ENCODE peak calls at places on chromosomes 3 and 15, in six cellular contexts. Z is adrenal gland, U is stomach, H is Peyer's patch, O is lower leg skin, S is body of pancreas. G is an unnamed sample.
A peak's percentile ranks its signal among the peaks of the same experiment; 100 is the strongest.

GRCh38 chr3:128076465-128076782 is 24.2 kb downstream of the SEC61A1 start:
- DNase-seq in Z (no peak), U (no peak), H (no peak), O (no peak), S (no peak), G (peak; percentile 85)

GRCh38 chr3:189195302-189195701 is 23.5 kb downstream of the TPRG1 start:
- DNase-seq in Z (no peak), U (no peak), H (no peak), O (no peak), S (peak; percentile 6), G (no peak)

GRCh38 chr3:38842266-38842965 is 26.4 kb upstream of the SCN10A start:
- DNase-seq in Z (no peak), U (no peak), H (no peak), O (no peak), S (no peak), G (no peak)

GRCh38 chr15:76206325-76206976 is 104.8 kb downstream of the ETFA start:
- DNase-seq in Z (peak; percentile 96), U (peak; percentile 96), H (no peak), O (no peak), S (peak; percentile 97), G (peak; percentile 27)

GRCh38 chr3:106533097-106533496 is 664.3 kb upstream of the CBLB start:
- DNase-seq in Z (no peak), U (no peak), H (no peak), O (no peak), S (no peak), G (no peak)

GRCh38 chr3:113783463-113783862 is 36.6 kb downstream of the ATP6V1A start:
- DNase-seq in Z (no peak), U (no peak), H (no peak), O (no peak), S (no peak), G (peak; percentile 57)

GRCh38 chr15:60580650-60581415 is 101.9 kb upstream of the ICE2 start:
- DNase-seq in Z (no peak), U (no peak), H (no peak), O (no peak), S (no peak), G (no peak)

GRCh38 chr3:177281292-177281942 is 84.1 kb upstream of the TBL1XR1 start:
- DNase-seq in Z (peak; percentile 11), U (no peak), H (no peak), O (no peak), S (no peak), G (no peak)

GRCh38 chr3:134476977-134477376 is 8.8 kb downstream of the ANAPC13 start:
- DNase-seq in Z (no peak), U (no peak), H (no peak), O (no peak), S (no peak), G (no peak)

GRCh38 chr3:139302801-139303113 is 41.1 kb upstream of the MRPS22 start:
- DNase-seq in Z (no peak), U (no peak), H (no peak), O (no peak), S (no peak), G (no peak)

GRCh38 chr3:43793648-43794372 is 103.1 kb downstream of the ABHD5 start:
- DNase-seq in Z (no peak), U (no peak), H (no peak), O (no peak), S (no peak), G (no peak)

GRCh38 chr15:81071130-81071529 is 62.9 kb upstream of the CFAP161 start:
- DNase-seq in Z (no peak), U (no peak), H (no peak), O (no peak), S (no peak), G (no peak)

GRCh38 chr3:47283193-47283537 is 421 bp downstream of the KLHL18 start:
- DNase-seq in Z (no peak), U (peak; percentile 27), H (no peak), O (no peak), S (peak; percentile 23), G (peak; percentile 76)

GRCh38 chr3:184715943-184716651 is 4.2 kb upstream of the MAGEF1 start:
- DNase-seq in Z (no peak), U (no peak), H (no peak), O (no peak), S (no peak), G (no peak)

GRCh38 chr3:48120223-48120622 is 68.0 kb downstream of the CDC25A start:
- DNase-seq in Z (no peak), U (no peak), H (no peak), O (no peak), S (no peak), G (no peak)

GRCh38 chr3:19149388-19149787 is 1.1 kb downstream of the KCNH8 start:
- DNase-seq in Z (peak; percentile 29), U (no peak), H (no peak), O (no peak), S (peak; percentile 19), G (no peak)

GRCh38 chr3:95184038-95184437 is 1121.2 kb downstream of the NSUN3 start:
- DNase-seq in Z (no peak), U (no peak), H (no peak), O (no peak), S (no peak), G (no peak)

GRCh38 chr3:169526246-169526645 is 137.3 kb downstream of the MECOM start:
- DNase-seq in Z (no peak), U (no peak), H (no peak), O (no peak), S (no peak), G (no peak)

GRCh38 chr3:2092758-2093157 is 5.9 kb upstream of the CNTN4 start:
- DNase-seq in Z (no peak), U (no peak), H (no peak), O (no peak), S (no peak), G (no peak)

GRCh38 chr3:13528217-13528801 is 20.6 kb upstream of the FBLN2 start:
- DNase-seq in Z (no peak), U (no peak), H (peak; percentile 6), O (no peak), S (no peak), G (peak; percentile 19)

GRCh38 chr3:16177962-16178627 is 3.6 kb downstream of the GALNT15 start:
- DNase-seq in Z (peak; percentile 78), U (peak; percentile 79), H (peak; percentile 81), O (peak; percentile 78), S (peak; percentile 83), G (no peak)

GRCh38 chr3:113890256-113890900 is 51.8 kb downstream of the GRAMD1C start:
- DNase-seq in Z (no peak), U (no peak), H (peak; percentile 73), O (no peak), S (peak; percentile 70), G (peak; percentile 2)

GRCh38 chr3:9399746-9400145 is 2.3 kb downstream of the SETD5 start:
- DNase-seq in Z (peak; percentile 86), U (peak; percentile 70), H (peak; percentile 60), O (peak; percentile 68), S (peak; percentile 86), G (peak; percentile 72)

GRCh38 chr3:128073185-128073725 is 21.0 kb downstream of the SEC61A1 start:
- DNase-seq in Z (no peak), U (no peak), H (no peak), O (no peak), S (no peak), G (no peak)

GRCh38 chr3:179967622-179968021 is 69.1 kb downstream of the PEX5L start:
- DNase-seq in Z (no peak), U (no peak), H (no peak), O (no peak), S (no peak), G (no peak)

GRCh38 chr3:105752791-105753415 is 115.9 kb downstream of the CBLB start:
- DNase-seq in Z (no peak), U (no peak), H (no peak), O (no peak), S (no peak), G (no peak)

GRCh38 chr3:190673157-190673556 is 159.3 kb downstream of the IL1RAP start:
- DNase-seq in Z (no peak), U (no peak), H (no peak), O (no peak), S (no peak), G (no peak)

GRCh38 chr3:196287066-196287404 is 491 bp downstream of the PCYT1A start:
- DNase-seq in Z (peak; percentile 43), U (no peak), H (no peak), O (no peak), S (peak; percentile 30), G (peak; percentile 82)

GRCh38 chr3:21954709-21955108 is 203.7 kb upstream of the ZNF385D start:
- DNase-seq in Z (no peak), U (no peak), H (no peak), O (no peak), S (no peak), G (no peak)

GRCh38 chr15:43800286-43801136 is at the start of gene HYPK:
- DNase-seq in Z (peak; percentile 95), U (peak; percentile 95), H (peak; percentile 94), O (peak; percentile 95), S (peak; percentile 95), G (peak; percentile 93)
- TF ChIP-seq POLR2A in Z (peak; percentile 79), U (no peak), H (peak; percentile 63), O (no peak), S (peak; percentile 89), G (peak; percentile 85)

DNA sequence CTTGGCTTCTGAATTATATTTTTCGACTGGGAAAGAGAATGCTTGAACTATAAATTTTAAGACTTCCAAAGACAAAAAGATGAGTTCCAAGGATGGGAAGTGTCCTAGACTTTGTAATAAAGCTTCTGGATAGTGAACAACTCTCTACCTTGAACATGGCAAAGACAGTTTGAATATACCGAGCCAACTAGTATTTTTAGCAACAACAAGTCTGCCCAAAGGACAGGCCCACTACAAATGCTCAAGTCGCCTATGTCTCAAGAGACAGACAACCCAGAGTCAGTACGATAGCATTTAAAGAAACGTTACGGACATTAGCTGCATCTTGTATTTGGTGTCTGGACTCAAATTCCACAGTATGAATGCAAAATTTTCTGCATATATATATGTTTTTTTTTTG is 175.3 kb upstream of the SLC2A2 start:
- DNase-seq in Z (no peak), U (no peak), H (no peak), O (no peak), S (no peak), G (no peak)
- TF ChIP-seq POLR2A in Z (no peak), U (no peak), H (no peak), O (no peak), S (no peak), G (no peak)

GRCh38 chr3:129278439-129278969 is at the start of gene HMCES:
- DNase-seq in Z (peak; percentile 97), U (peak; percentile 94), H (peak; percentile 97), O (peak; percentile 87), S (peak; percentile 94), G (peak; percentile 96)
- TF ChIP-seq POLR2A in Z (peak; percentile 80), U (no peak), H (peak; percentile 84), O (no peak), S (peak; percentile 92), G (peak; percentile 82)

DNA sequence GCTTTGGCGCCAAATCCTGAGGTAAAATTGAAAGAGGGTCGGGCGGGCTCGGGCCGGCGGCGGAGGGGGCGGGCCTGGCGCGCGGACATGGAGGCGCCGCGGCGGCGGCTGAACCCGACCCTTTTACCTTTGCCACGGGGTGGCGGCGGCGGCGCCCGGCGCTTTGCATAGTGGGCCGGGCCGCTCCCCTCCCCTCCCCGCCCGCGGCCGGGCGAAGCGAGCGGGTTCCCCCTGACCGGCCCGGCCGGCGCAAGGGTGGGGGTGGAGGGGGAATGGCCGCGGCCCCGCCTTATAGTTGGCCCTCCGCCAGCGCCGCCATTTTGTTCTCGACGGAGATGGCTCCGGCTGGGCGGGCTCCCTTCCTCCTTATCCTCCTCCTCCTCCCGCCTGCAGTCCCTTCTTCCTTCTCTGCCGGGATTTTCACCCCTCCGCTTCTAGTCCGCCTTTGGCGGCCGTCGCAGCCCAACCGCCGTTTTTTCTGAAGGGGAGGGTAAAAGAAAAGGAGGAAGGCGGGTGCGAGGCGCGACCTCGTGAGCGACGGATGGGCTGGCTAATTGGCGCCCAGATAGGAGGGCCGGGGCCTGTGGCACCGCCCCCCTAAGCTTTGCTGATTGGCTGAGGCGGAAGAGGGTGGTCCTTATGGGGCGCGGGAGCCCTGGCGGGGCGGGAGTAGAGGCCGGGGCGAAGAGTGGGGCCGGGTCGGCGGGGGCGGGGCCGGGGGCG is 664 bp downstream of the NR2C2 start:
- DNase-seq in Z (peak; percentile 98), U (peak; percentile 97), H (peak; percentile 99), O (peak; percentile 95), S (peak; percentile 97), G (peak; percentile 97)
- TF ChIP-seq POLR2A in Z (no peak), U (no peak), H (peak; percentile 14), O (no peak), S (peak; percentile 23), G (no peak)

G was measured in erythroblast.